ENCODE peak calls at places on chromosomes 6 and 20, in eight cellular contexts. G is ureter, O is left ventricle myocardium inferior, W is GF-D8, R is amniotic stem cell, F is LHCN-M2, J is neuronal stem cell, K is left cardiac atrium. Q is an unnamed sample.

GRCh38 chr6:137095651-137096238 is 51.0 kb upstream of the IL20RA start:
- DNase-seq in G (no peak), O (no peak), W (no peak), R (no peak), F (peak; percentile 31), J (no peak), K (no peak), Q (no peak)

GRCh38 chr20:37071481-37071911 is 24.3 kb downstream of the RBL1 start:
- DNase-seq in G (no peak), O (no peak), W (no peak), R (peak; percentile 40), F (no peak), J (no peak), K (no peak), Q (no peak)

GRCh38 chr6:43768983-43769525 is 957 bp upstream of the VEGFA start:
- DNase-seq in G (peak; percentile 69), O (peak; percentile 78), W (no peak), R (no peak), F (peak; percentile 75), J (no peak), K (peak; percentile 80), Q (no peak)

GRCh38 chr6:4973972-4974885 is 29.6 kb downstream of the RPP40 start:
- DNase-seq in G (peak; percentile 54), O (no peak), W (no peak), R (peak; percentile 1), F (peak; percentile 18), J (peak; percentile 24), K (peak; percentile 25), Q (no peak)

GRCh38 chr20:61667056-61667792 is 398.5 kb downstream of the TAF4 start:
- DNase-seq in G (no peak), O (no peak), W (no peak), R (no peak), F (no peak), J (no peak), K (no peak), Q (no peak)

GRCh38 chr6:138818496-138819194 is 22.8 kb downstream of the ECT2L start:
- DNase-seq in G (no peak), O (no peak), W (peak; percentile 26), R (no peak), F (no peak), J (no peak), K (no peak), Q (no peak)

GRCh38 chr20:51700809-51701285 is 67.3 kb downstream of the ATP9A start:
- DNase-seq in G (no peak), O (no peak), W (no peak), R (no peak), F (peak; percentile 34), J (no peak), K (no peak), Q (no peak)

GRCh38 chr6:36858407-36858981 is 16.1 kb downstream of the PPIL1 start:
- DNase-seq in G (peak; percentile 41), O (no peak), W (no peak), R (no peak), F (no peak), J (no peak), K (no peak), Q (no peak)

GRCh38 chr6:144066745-144067484 is 28.5 kb downstream of the SF3B5 start:
- DNase-seq in G (no peak), O (no peak), W (no peak), R (no peak), F (no peak), J (no peak), K (no peak), Q (no peak)

GRCh38 chr6:41780623-41781301 is at the start of gene PRICKLE4:
- DNase-seq in G (no peak), O (peak; percentile 59), W (no peak), R (no peak), F (peak; percentile 46), J (peak; percentile 36), K (peak; percentile 60), Q (no peak)

GRCh38 chr6:149545258-149545753 is 537 bp downstream of the PPIL4 start:
- DNase-seq in G (peak; percentile 56), O (peak; percentile 19), W (peak; percentile 37), R (peak; percentile 52), F (peak; percentile 58), J (peak; percentile 24), K (peak; percentile 53), Q (peak; percentile 14)

GRCh38 chr6:99613398-99613704 is 6.7 kb downstream of the PRDM13 start:
- DNase-seq in G (no peak), O (no peak), W (no peak), R (no peak), F (no peak), J (peak; percentile 69), K (no peak), Q (no peak)

GRCh38 chr20:63009044-63009961 is 2.5 kb upstream of the BHLHE23 start:
- DNase-seq in G (peak; percentile 76), O (peak; percentile 73), W (no peak), R (no peak), F (peak; percentile 46), J (peak; percentile 73), K (peak; percentile 77), Q (no peak)

GRCh38 chr20:272718-273117 is 15.2 kb downstream of the DEFB132 start:
- DNase-seq in G (no peak), O (no peak), W (no peak), R (no peak), F (peak; percentile 44), J (no peak), K (no peak), Q (no peak)

GRCh38 chr6:89682991-89683390 is 44.4 kb upstream of the LYRM2 start:
- DNase-seq in G (no peak), O (no peak), W (no peak), R (no peak), F (no peak), J (no peak), K (no peak), Q (no peak)

GRCh38 chr6:95325858-95326257 is 251.5 kb upstream of the MANEA start:
- DNase-seq in G (no peak), O (no peak), W (no peak), R (no peak), F (no peak), J (no peak), K (no peak), Q (no peak)

GRCh38 chr20:46928580-46929132 is 34.0 kb downstream of the EYA2 start:
- DNase-seq in G (no peak), O (no peak), W (no peak), R (no peak), F (no peak), J (no peak), K (peak; percentile 36), Q (no peak)

GRCh38 chr6:28811873-28812272 is 111.9 kb downstream of the TRIM27 start:
- DNase-seq in G (no peak), O (no peak), W (no peak), R (no peak), F (peak; percentile 43), J (no peak), K (no peak), Q (no peak)

GRCh38 chr20:54526801-54527200 is 51.4 kb downstream of the DOK5 start:
- DNase-seq in G (no peak), O (no peak), W (no peak), R (no peak), F (no peak), J (no peak), K (no peak), Q (no peak)

GRCh38 chr6:7171119-7171518 is 63.4 kb downstream of the RREB1 start:
- DNase-seq in G (no peak), O (no peak), W (no peak), R (no peak), F (no peak), J (no peak), K (no peak), Q (no peak)

GRCh38 chr20:24337074-24337473 is 132.4 kb upstream of the SYNDIG1 start:
- DNase-seq in G (no peak), O (no peak), W (no peak), R (peak; percentile 27), F (no peak), J (no peak), K (no peak), Q (no peak)

GRCh38 chr6:106309024-106309423 is 16.5 kb downstream of the ATG5 start:
- DNase-seq in G (no peak), O (no peak), W (no peak), R (no peak), F (no peak), J (no peak), K (no peak), Q (no peak)

GRCh38 chr6:66328181-66328580 is 621.2 kb upstream of the EYS start:
- DNase-seq in G (no peak), O (no peak), W (no peak), R (no peak), F (no peak), J (no peak), K (no peak), Q (no peak)

GRCh38 chr6:117448732-117449131 is 23.0 kb upstream of the ROS1 start:
- DNase-seq in G (no peak), O (no peak), W (no peak), R (peak; percentile 88), F (peak; percentile 97), J (no peak), K (no peak), Q (no peak)

GRCh38 chr6:71124340-71124739 is 164.3 kb upstream of the OGFRL1 start:
- DNase-seq in G (no peak), O (no peak), W (no peak), R (no peak), F (peak; percentile 29), J (no peak), K (no peak), Q (no peak)

GRCh38 chr20:14264869-14265268 is 72.5 kb downstream of the FLRT3 start:
- DNase-seq in G (no peak), O (no peak), W (no peak), R (peak; percentile 3), F (peak; percentile 33), J (no peak), K (no peak), Q (no peak)

GRCh38 chr6:68368845-68369244 is 266.2 kb upstream of the ADGRB3 start:
- DNase-seq in G (no peak), O (no peak), W (no peak), R (no peak), F (peak; percentile 3), J (no peak), K (no peak), Q (no peak)

Q was measured in SIG-M5.